ENCODE peak calls at places on chromosomes 12 and 14, in eight cellular contexts. One of them, this sample, is unnamed. For H3K36me3, the result is how much of the 10 kb centered on the place peaks cover.

GRCh38 chr12:92098594-92099370 is 46.9 kb downstream of the BTG1 start:
- DNase-seq in gastrocnemius medialis: no peak
- DNase-seq in mesendoderm: no peak
- DNase-seq in breast epithelium: no peak
- DNase-seq in CD8-positive, alpha-beta memory T cell: no peak
- DNase-seq in brain microvascular endothelial cell: no peak
- DNase-seq in upper lobe of right lung: no peak
- DNase-seq in adrenal gland: no peak
- DNase-seq in this sample: no peak

GRCh38 chr12:111102062-111102735 is 181.8 kb upstream of the MYL2 start:
- DNase-seq in brain microvascular endothelial cell: no peak
- DNase-seq in adrenal gland: no peak
- DNase-seq in mesendoderm: no peak
- DNase-seq in CD8-positive, alpha-beta memory T cell: no peak
- DNase-seq in gastrocnemius medialis: peak
- DNase-seq in breast epithelium: peak
- DNase-seq in upper lobe of right lung: no peak
- DNase-seq in this sample: no peak

GRCh38 chr14:20631023-20631820 is 10.3 kb downstream of the OR6S1 start:
- DNase-seq in upper lobe of right lung: no peak
- DNase-seq in CD8-positive, alpha-beta memory T cell: peak
- DNase-seq in breast epithelium: no peak
- DNase-seq in gastrocnemius medialis: no peak
- DNase-seq in mesendoderm: peak
- DNase-seq in brain microvascular endothelial cell: peak
- DNase-seq in adrenal gland: peak
- DNase-seq in this sample: no peak

GRCh38 chr12:99476956-99477355 is 170.6 kb upstream of the GARIN6 start:
- DNase-seq in CD8-positive, alpha-beta memory T cell: no peak
- DNase-seq in gastrocnemius medialis: no peak
- DNase-seq in adrenal gland: no peak
- DNase-seq in brain microvascular endothelial cell: no peak
- DNase-seq in upper lobe of right lung: no peak
- DNase-seq in breast epithelium: no peak
- DNase-seq in mesendoderm: no peak
- DNase-seq in this sample: no peak

GRCh38 chr14:91835197-91835919 is 32.0 kb downstream of the TC2N start:
- DNase-seq in mesendoderm: peak
- DNase-seq in upper lobe of right lung: no peak
- DNase-seq in CD8-positive, alpha-beta memory T cell: peak
- DNase-seq in adrenal gland: no peak
- DNase-seq in breast epithelium: no peak
- DNase-seq in gastrocnemius medialis: no peak
- DNase-seq in brain microvascular endothelial cell: no peak
- DNase-seq in this sample: no peak

GRCh38 chr12:6899837-6900519 is 4.6 kb upstream of the LRRC23 start:
- DNase-seq in upper lobe of right lung: peak
- DNase-seq in CD8-positive, alpha-beta memory T cell: no peak
- DNase-seq in mesendoderm: peak
- DNase-seq in breast epithelium: no peak
- DNase-seq in adrenal gland: peak
- DNase-seq in gastrocnemius medialis: no peak
- DNase-seq in brain microvascular endothelial cell: no peak
- DNase-seq in this sample: no peak

GRCh38 chr12:1324900-1325299 is 269.5 kb downstream of the FBXL14 start:
- DNase-seq in CD8-positive, alpha-beta memory T cell: no peak
- DNase-seq in adrenal gland: no peak
- DNase-seq in upper lobe of right lung: no peak
- DNase-seq in mesendoderm: no peak
- DNase-seq in gastrocnemius medialis: no peak
- DNase-seq in brain microvascular endothelial cell: no peak
- DNase-seq in breast epithelium: no peak
- DNase-seq in this sample: no peak

GRCh38 chr12:87254371-87255030 is 774.7 kb downstream of the C12orf50 start:
- DNase-seq in gastrocnemius medialis: no peak
- DNase-seq in upper lobe of right lung: no peak
- DNase-seq in mesendoderm: no peak
- DNase-seq in brain microvascular endothelial cell: no peak
- DNase-seq in adrenal gland: no peak
- DNase-seq in breast epithelium: no peak
- DNase-seq in CD8-positive, alpha-beta memory T cell: no peak
- DNase-seq in this sample: no peak

GRCh38 chr14:50082308-50082742 is 34.0 kb downstream of the VCPKMT start:
- DNase-seq in brain microvascular endothelial cell: no peak
- DNase-seq in breast epithelium: no peak
- DNase-seq in CD8-positive, alpha-beta memory T cell: peak
- DNase-seq in gastrocnemius medialis: no peak
- DNase-seq in mesendoderm: no peak
- DNase-seq in adrenal gland: no peak
- DNase-seq in upper lobe of right lung: no peak
- DNase-seq in this sample: no peak

GRCh38 chr12:73935817-73936216 is 601.8 kb upstream of the ATXN7L3B start:
- DNase-seq in brain microvascular endothelial cell: no peak
- DNase-seq in adrenal gland: no peak
- DNase-seq in gastrocnemius medialis: no peak
- DNase-seq in mesendoderm: peak
- DNase-seq in CD8-positive, alpha-beta memory T cell: no peak
- DNase-seq in upper lobe of right lung: no peak
- DNase-seq in breast epithelium: no peak
- DNase-seq in this sample: no peak

GRCh38 chr14:24298892-24299254 is 707 bp downstream of the DHRS1 start:
- DNase-seq in breast epithelium: no peak
- DNase-seq in brain microvascular endothelial cell: peak
- DNase-seq in gastrocnemius medialis: no peak
- DNase-seq in CD8-positive, alpha-beta memory T cell: no peak
- DNase-seq in mesendoderm: peak
- DNase-seq in upper lobe of right lung: no peak
- DNase-seq in adrenal gland: no peak
- DNase-seq in this sample: no peak

GRCh38 chr14:24300326-24300980 is 803 bp downstream of the NOP9 start:
- DNase-seq in CD8-positive, alpha-beta memory T cell: no peak
- DNase-seq in gastrocnemius medialis: no peak
- DNase-seq in upper lobe of right lung: no peak
- DNase-seq in mesendoderm: no peak
- DNase-seq in brain microvascular endothelial cell: no peak
- DNase-seq in adrenal gland: no peak
- DNase-seq in breast epithelium: no peak
- DNase-seq in this sample: no peak

GRCh38 chr14:24299255-24300191 is at the start of the genes DHRS1 and NOP9:
- DNase-seq in brain microvascular endothelial cell: peak
- DNase-seq in mesendoderm: peak
- DNase-seq in adrenal gland: peak
- DNase-seq in CD8-positive, alpha-beta memory T cell: peak
- DNase-seq in gastrocnemius medialis: peak
- DNase-seq in upper lobe of right lung: peak
- DNase-seq in breast epithelium: peak
- DNase-seq in this sample: peak

GRCh38 chr14:24296341-24297157 is 3.0 kb downstream of the DHRS1 start:
- DNase-seq in adrenal gland: peak
- DNase-seq in mesendoderm: peak
- DNase-seq in upper lobe of right lung: no peak
- DNase-seq in gastrocnemius medialis: peak
- DNase-seq in CD8-positive, alpha-beta memory T cell: peak
- DNase-seq in breast epithelium: no peak
- DNase-seq in brain microvascular endothelial cell: peak
- DNase-seq in this sample: peak

GRCh38 chr14:24297190-24297964 is 2.2 kb downstream of the DHRS1 start:
- DNase-seq in brain microvascular endothelial cell: peak
- DNase-seq in mesendoderm: peak
- DNase-seq in adrenal gland: no peak
- DNase-seq in breast epithelium: no peak
- DNase-seq in gastrocnemius medialis: no peak
- DNase-seq in CD8-positive, alpha-beta memory T cell: no peak
- DNase-seq in upper lobe of right lung: no peak
- DNase-seq in this sample: no peak
- H3K27ac ChIP-seq in brain microvascular endothelial cell: no peak
- H3K27ac ChIP-seq in mesendoderm: no peak
- H3K27ac ChIP-seq in adrenal gland: no peak
- H3K27ac ChIP-seq in breast epithelium: peak
- H3K27ac ChIP-seq in gastrocnemius medialis: no peak
- H3K27ac ChIP-seq in CD8-positive, alpha-beta memory T cell: no peak
- H3K27ac ChIP-seq in upper lobe of right lung: peak
- H3K27ac ChIP-seq in this sample: no peak

GRCh38 chr12:12806784-12807516 is 6.2 kb upstream of the DDX47 start:
- DNase-seq in mesendoderm: no peak
- DNase-seq in CD8-positive, alpha-beta memory T cell: no peak
- DNase-seq in gastrocnemius medialis: no peak
- DNase-seq in upper lobe of right lung: no peak
- DNase-seq in breast epithelium: no peak
- DNase-seq in brain microvascular endothelial cell: no peak
- DNase-seq in adrenal gland: no peak
- DNase-seq in this sample: no peak

GRCh38 chr12:12804011-12804410 is 9.1 kb upstream of the DDX47 start:
- DNase-seq in breast epithelium: no peak
- DNase-seq in upper lobe of right lung: no peak
- DNase-seq in adrenal gland: no peak
- DNase-seq in mesendoderm: no peak
- DNase-seq in brain microvascular endothelial cell: no peak
- DNase-seq in CD8-positive, alpha-beta memory T cell: no peak
- DNase-seq in gastrocnemius medialis: no peak
- DNase-seq in this sample: no peak

GRCh38 chr12:12803186-12803585 is 10.0 kb upstream of the DDX47 start:
- DNase-seq in CD8-positive, alpha-beta memory T cell: no peak
- DNase-seq in breast epithelium: peak
- DNase-seq in upper lobe of right lung: peak
- DNase-seq in gastrocnemius medialis: peak
- DNase-seq in adrenal gland: peak
- DNase-seq in mesendoderm: no peak
- DNase-seq in brain microvascular endothelial cell: peak
- DNase-seq in this sample: peak

GRCh38 chr12:12801649-12802048 is 11.5 kb upstream of the DDX47 start:
- DNase-seq in adrenal gland: no peak
- DNase-seq in upper lobe of right lung: no peak
- DNase-seq in mesendoderm: no peak
- DNase-seq in breast epithelium: no peak
- DNase-seq in brain microvascular endothelial cell: no peak
- DNase-seq in CD8-positive, alpha-beta memory T cell: no peak
- DNase-seq in gastrocnemius medialis: no peak
- DNase-seq in this sample: no peak

GRCh38 chr12:12804432-12804886 is 8.7 kb upstream of the DDX47 start:
- DNase-seq in adrenal gland: no peak
- DNase-seq in breast epithelium: no peak
- DNase-seq in brain microvascular endothelial cell: peak
- DNase-seq in gastrocnemius medialis: no peak
- DNase-seq in CD8-positive, alpha-beta memory T cell: no peak
- DNase-seq in upper lobe of right lung: no peak
- DNase-seq in mesendoderm: no peak
- DNase-seq in this sample: no peak
- H3K36me3 ChIP-seq in adrenal gland: under half
- H3K36me3 ChIP-seq in breast epithelium: under half
- H3K36me3 ChIP-seq in brain microvascular endothelial cell: under half
- H3K36me3 ChIP-seq in gastrocnemius medialis: under half
- H3K36me3 ChIP-seq in CD8-positive, alpha-beta memory T cell: under half
- H3K36me3 ChIP-seq in upper lobe of right lung: under half
- H3K36me3 ChIP-seq in mesendoderm: under half
- H3K36me3 ChIP-seq in this sample: under half

GRCh38 chr12:108423486-108423885 is 84.4 kb upstream of the CMKLR1 start:
- DNase-seq in mesendoderm: no peak
- DNase-seq in adrenal gland: no peak
- DNase-seq in gastrocnemius medialis: no peak
- DNase-seq in breast epithelium: no peak
- DNase-seq in CD8-positive, alpha-beta memory T cell: no peak
- DNase-seq in brain microvascular endothelial cell: no peak
- DNase-seq in upper lobe of right lung: no peak
- DNase-seq in this sample: no peak

GRCh38 chr12:108419949-108420348 is 80.8 kb upstream of the CMKLR1 start:
- DNase-seq in brain microvascular endothelial cell: no peak
- DNase-seq in breast epithelium: no peak
- DNase-seq in mesendoderm: peak
- DNase-seq in CD8-positive, alpha-beta memory T cell: no peak
- DNase-seq in adrenal gland: no peak
- DNase-seq in upper lobe of right lung: no peak
- DNase-seq in gastrocnemius medialis: no peak
- DNase-seq in this sample: no peak

GRCh38 chr12:108414021-108414420 is 74.9 kb upstream of the CMKLR1 start:
- DNase-seq in adrenal gland: no peak
- DNase-seq in upper lobe of right lung: no peak
- DNase-seq in brain microvascular endothelial cell: no peak
- DNase-seq in mesendoderm: peak
- DNase-seq in CD8-positive, alpha-beta memory T cell: no peak
- DNase-seq in gastrocnemius medialis: no peak
- DNase-seq in breast epithelium: no peak
- DNase-seq in this sample: no peak

GRCh38 chr12:108424026-108424425 is 84.9 kb upstream of the CMKLR1 start:
- DNase-seq in adrenal gland: no peak
- DNase-seq in mesendoderm: peak
- DNase-seq in CD8-positive, alpha-beta memory T cell: no peak
- DNase-seq in gastrocnemius medialis: no peak
- DNase-seq in brain microvascular endothelial cell: no peak
- DNase-seq in upper lobe of right lung: no peak
- DNase-seq in breast epithelium: no peak
- DNase-seq in this sample: no peak

GRCh38 chr12:108418162-108418561 is 79.1 kb upstream of the CMKLR1 start:
- DNase-seq in gastrocnemius medialis: no peak
- DNase-seq in brain microvascular endothelial cell: no peak
- DNase-seq in upper lobe of right lung: no peak
- DNase-seq in CD8-positive, alpha-beta memory T cell: no peak
- DNase-seq in breast epithelium: no peak
- DNase-seq in mesendoderm: no peak
- DNase-seq in adrenal gland: no peak
- DNase-seq in this sample: no peak
- H3K27ac ChIP-seq in gastrocnemius medialis: no peak
- H3K27ac ChIP-seq in brain microvascular endothelial cell: no peak
- H3K27ac ChIP-seq in upper lobe of right lung: no peak
- H3K27ac ChIP-seq in CD8-positive, alpha-beta memory T cell: no peak
- H3K27ac ChIP-seq in breast epithelium: no peak
- H3K27ac ChIP-seq in mesendoderm: no peak
- H3K27ac ChIP-seq in adrenal gland: no peak
- H3K27ac ChIP-seq in this sample: no peak

GRCh38 chr14:34780646-34781045 is 66.3 kb upstream of the CFL2 start:
- DNase-seq in mesendoderm: no peak
- DNase-seq in gastrocnemius medialis: no peak
- DNase-seq in adrenal gland: no peak
- DNase-seq in upper lobe of right lung: no peak
- DNase-seq in breast epithelium: no peak
- DNase-seq in brain microvascular endothelial cell: no peak
- DNase-seq in CD8-positive, alpha-beta memory T cell: no peak
- DNase-seq in this sample: no peak

GRCh38 chr14:34778744-34779143 is 64.4 kb upstream of the CFL2 start:
- DNase-seq in brain microvascular endothelial cell: no peak
- DNase-seq in upper lobe of right lung: no peak
- DNase-seq in CD8-positive, alpha-beta memory T cell: no peak
- DNase-seq in mesendoderm: no peak
- DNase-seq in gastrocnemius medialis: no peak
- DNase-seq in breast epithelium: no peak
- DNase-seq in adrenal gland: no peak
- DNase-seq in this sample: no peak

GRCh38 chr14:34770901-34771300 is 56.5 kb upstream of the CFL2 start:
- DNase-seq in upper lobe of right lung: no peak
- DNase-seq in mesendoderm: no peak
- DNase-seq in CD8-positive, alpha-beta memory T cell: no peak
- DNase-seq in breast epithelium: no peak
- DNase-seq in gastrocnemius medialis: no peak
- DNase-seq in adrenal gland: no peak
- DNase-seq in brain microvascular endothelial cell: peak
- DNase-seq in this sample: no peak

GRCh38 chr14:34775342-34775741 is 60.9 kb upstream of the CFL2 start:
- DNase-seq in adrenal gland: no peak
- DNase-seq in upper lobe of right lung: no peak
- DNase-seq in brain microvascular endothelial cell: no peak
- DNase-seq in mesendoderm: no peak
- DNase-seq in breast epithelium: no peak
- DNase-seq in CD8-positive, alpha-beta memory T cell: no peak
- DNase-seq in gastrocnemius medialis: no peak
- DNase-seq in this sample: no peak

GRCh38 chr14:34775922-34776321 is 61.5 kb upstream of the CFL2 start:
- DNase-seq in gastrocnemius medialis: no peak
- DNase-seq in brain microvascular endothelial cell: no peak
- DNase-seq in CD8-positive, alpha-beta memory T cell: no peak
- DNase-seq in adrenal gland: no peak
- DNase-seq in mesendoderm: no peak
- DNase-seq in upper lobe of right lung: no peak
- DNase-seq in breast epithelium: no peak
- DNase-seq in this sample: no peak
- H3K36me3 ChIP-seq in gastrocnemius medialis: half or more
- H3K36me3 ChIP-seq in brain microvascular endothelial cell: under half
- H3K36me3 ChIP-seq in CD8-positive, alpha-beta memory T cell: under half
- H3K36me3 ChIP-seq in adrenal gland: under half
- H3K36me3 ChIP-seq in mesendoderm: under half
- H3K36me3 ChIP-seq in upper lobe of right lung: half or more
- H3K36me3 ChIP-seq in breast epithelium: under half
- H3K36me3 ChIP-seq in this sample: under half